ENCODE peak calls at places on chromosome 9, in nine cellular contexts. P, J, N, L, I, O, F, A and W are unnamed samples.

GRCh38 chr9:116541402-116541801 is 145.7 kb upstream of the TRIM32 start:
- DNase-seq in F (no peak), J (no peak), I (no peak), A (no peak), L (no peak), O (no peak), N (no peak), P (no peak), W (peak; percentile 26)

GRCh38 chr9:128579194-128579593 is 26.8 kb downstream of the SPTAN1 start:
- DNase-seq in N (no peak), O (no peak), A (no peak), P (no peak), L (no peak), F (no peak), J (no peak), I (no peak), W (no peak)

GRCh38 chr9:76365028-76365427 is 29.2 kb downstream of the RFK start:
- DNase-seq in A (no peak), P (peak; percentile 42), I (peak; percentile 70), F (no peak), O (no peak), L (no peak), J (no peak), N (no peak), W (peak; percentile 39)

GRCh38 chr9:21831841-21832509 is 29.5 kb downstream of the MTAP start:
- DNase-seq in J (peak; percentile 48), N (no peak), O (no peak), A (no peak), L (peak; percentile 7), F (peak; percentile 51), P (no peak), I (peak; percentile 58), W (no peak)

GRCh38 chr9:91163441-91163772 is 198.3 kb downstream of the AUH start:
- DNase-seq in L (no peak), O (no peak), N (no peak), P (no peak), I (no peak), F (no peak), J (no peak), A (no peak), W (no peak)

GRCh38 chr9:33082538-33083326 is 6.3 kb upstream of the SMU1 start:
- DNase-seq in A (no peak), F (no peak), O (no peak), P (no peak), N (no peak), I (no peak), L (no peak), J (no peak), W (peak; percentile 30)

GRCh38 chr9:4713849-4714248 is 27.2 kb downstream of the AK3 start:
- DNase-seq in A (no peak), J (no peak), O (no peak), N (no peak), I (no peak), P (no peak), F (no peak), L (no peak), W (no peak)

GRCh38 chr9:112081918-112082729 is 93.0 kb downstream of the SUSD1 start:
- DNase-seq in I (no peak), J (no peak), F (no peak), N (no peak), P (no peak), L (no peak), A (no peak), O (no peak), W (no peak)

GRCh38 chr9:116000748-116001329 is 152.8 kb upstream of the PAPPA start:
- DNase-seq in N (no peak), A (no peak), F (no peak), O (no peak), I (no peak), P (no peak), J (no peak), L (no peak), W (peak; percentile 68)

GRCh38 chr9:38038307-38039089 is 30.5 kb downstream of the SHB start:
- DNase-seq in N (no peak), F (no peak), J (no peak), O (no peak), A (no peak), P (no peak), I (no peak), L (no peak), W (no peak)

GRCh38 chr9:93013856-93014582 is 44.5 kb upstream of the SUSD3 start:
- DNase-seq in L (no peak), I (no peak), A (no peak), J (no peak), O (no peak), F (no peak), N (no peak), P (no peak), W (no peak)

GRCh38 chr9:92265159-92265558 is 28.3 kb downstream of the IARS1 start:
- DNase-seq in P (no peak), I (no peak), O (no peak), N (no peak), F (no peak), L (no peak), A (no peak), J (no peak), W (no peak)

GRCh38 chr9:132424857-132425702 is 15.1 kb downstream of the CFAP77 start:
- DNase-seq in I (no peak), P (no peak), O (no peak), L (no peak), A (no peak), J (no peak), N (no peak), F (no peak), W (peak; percentile 55)

GRCh38 chr9:121023064-121023463 is 27.0 kb downstream of the C5 start:
- DNase-seq in J (no peak), A (no peak), L (no peak), P (no peak), F (no peak), N (no peak), I (peak; percentile 9), O (no peak), W (peak; percentile 12)

GRCh38 chr9:89802809-89803355 is 198.1 kb downstream of the GADD45G start:
- DNase-seq in F (no peak), P (no peak), L (no peak), O (no peak), I (no peak), N (no peak), A (no peak), J (peak; percentile 10), W (peak; percentile 44)

GRCh38 chr9:6811436-6811835 is 53.7 kb downstream of the KDM4C start:
- DNase-seq in I (no peak), J (no peak), A (no peak), F (no peak), P (no peak), N (no peak), L (no peak), O (no peak), W (peak; percentile 62)

GRCh38 chr9:19429590-19429989 is 20.8 kb downstream of the ACER2 start:
- DNase-seq in A (no peak), N (no peak), P (no peak), J (no peak), I (no peak), L (no peak), F (no peak), O (no peak), W (no peak)

GRCh38 chr9:26426732-26427131 is 465.9 kb downstream of the CAAP1 start:
- DNase-seq in J (peak; percentile 4), A (no peak), L (no peak), F (no peak), P (no peak), I (no peak), N (no peak), O (no peak), W (peak; percentile 53)

GRCh38 chr9:116234091-116234490 is 80.5 kb downstream of the PAPPA start:
- DNase-seq in N (no peak), L (no peak), I (peak; percentile 18), O (no peak), F (no peak), P (peak; percentile 82), J (no peak), A (no peak), W (no peak)

GRCh38 chr9:86546712-86547111 is 192.5 kb upstream of the TUT7 start:
- DNase-seq in A (no peak), P (no peak), I (no peak), N (no peak), O (no peak), F (no peak), L (no peak), J (peak; percentile 88), W (no peak)

GRCh38 chr9:2043243-2043642 is 28.1 kb downstream of the SMARCA2 start:
- DNase-seq in F (no peak), P (no peak), O (no peak), I (no peak), A (no peak), L (no peak), J (no peak), N (no peak), W (no peak)

GRCh38 chr9:130935660-130936271 is 3.3 kb downstream of the FIBCD1 start:
- DNase-seq in F (no peak), I (no peak), A (no peak), J (no peak), P (no peak), N (no peak), L (no peak), O (no peak), W (no peak)

GRCh38 chr9:4490705-4491620 is 695 bp downstream of the SLC1A1 start:
- DNase-seq in P (no peak), L (no peak), I (no peak), O (no peak), N (no peak), F (no peak), A (no peak), J (no peak), W (peak; percentile 53)

GRCh38 chr9:111891910-111892499 is 4.6 kb upstream of the UGCG start:
- DNase-seq in F (peak; percentile 55), J (peak; percentile 48), L (peak; percentile 18), N (no peak), I (peak; percentile 75), O (peak; percentile 57), P (peak; percentile 40), A (no peak), W (peak; percentile 32)

GRCh38 chr9:127904518-127904887 is 5.1 kb upstream of the ST6GALNAC6 start:
- DNase-seq in A (no peak), N (no peak), F (no peak), J (no peak), I (no peak), P (no peak), L (no peak), O (no peak), W (no peak)

GRCh38 chr9:70117835-70118319 is 74.2 kb downstream of the MAMDC2 start:
- DNase-seq in N (no peak), F (no peak), P (no peak), A (no peak), I (peak; percentile 50), O (no peak), L (no peak), J (no peak), W (no peak)

GRCh38 chr9:106758911-106759310 is 104.1 kb upstream of the ZNF462 start:
- DNase-seq in F (no peak), N (no peak), P (no peak), A (no peak), L (no peak), O (no peak), I (no peak), J (peak; percentile 9), W (no peak)

GRCh38 chr9:107215381-107215780 is 67.7 kb upstream of the RAD23B start:
- DNase-seq in L (no peak), O (no peak), A (no peak), I (peak; percentile 25), F (no peak), P (peak; percentile 54), N (no peak), J (no peak), W (no peak)

GRCh38 chr9:124218438-124219289 is 39.1 kb upstream of the NEK6 start:
- DNase-seq in F (no peak), I (peak; percentile 53), L (no peak), O (no peak), N (no peak), A (no peak), P (peak; percentile 90), J (peak; percentile 41), W (peak; percentile 15)

GRCh38 chr9:133979124-133979920 is 12.8 kb downstream of the VAV2 start:
- DNase-seq in F (no peak), I (no peak), L (peak; percentile 82), A (no peak), O (no peak), N (no peak), J (no peak), P (no peak), W (no peak)

GRCh38 chr9:22208846-22209585 is 199.9 kb upstream of the CDKN2B start:
- DNase-seq in J (no peak), O (peak; percentile 8), P (no peak), I (peak; percentile 42), L (no peak), A (no peak), N (no peak), F (no peak), W (peak; percentile 63)